ENCODE peak calls at places on chromosomes 11 and 22, in ten cellular contexts. J, Q, A, U, I, S, P, N, D and G are unnamed samples. For H3K27me3, the result is how much of the 10 kb centered on the place peaks cover.

GRCh38 chr11:37264060-37264459 is 666.0 kb upstream of the RAG2 start:
- DNase-seq in S (no peak), I (no peak), D (no peak), N (no peak), Q (no peak), A (no peak), P (no peak), J (no peak), U (no peak), G (no peak)

GRCh38 chr11:7019500-7020182 is 505 bp downstream of the ZNF214 start:
- DNase-seq in A (no peak), P (peak), U (peak), S (peak), N (peak), Q (peak), J (no peak), I (peak), D (no peak), G (no peak)

GRCh38 chr11:70471254-70471653 is 72.9 kb downstream of the CTTN start:
- DNase-seq in N (no peak), A (no peak), P (no peak), S (peak), D (no peak), J (no peak), Q (no peak), U (no peak), I (peak), G (no peak)

GRCh38 chr11:122650619-122651018 is 4.9 kb upstream of the UBASH3B start:
- DNase-seq in I (no peak), U (no peak), D (no peak), Q (no peak), P (no peak), S (no peak), A (no peak), N (no peak), J (no peak), G (no peak)

GRCh38 chr11:74417379-74417804 is 19.2 kb upstream of the PGM2L1 start:
- DNase-seq in P (no peak), I (no peak), J (no peak), Q (peak), A (no peak), N (no peak), U (no peak), D (no peak), S (no peak), G (peak)

GRCh38 chr11:94740975-94741707 is 27.0 kb upstream of the AMOTL1 start:
- DNase-seq in S (peak), J (no peak), I (peak), Q (peak), D (no peak), P (no peak), N (peak), U (peak), A (peak), G (no peak)

GRCh38 chr22:47030881-47031627 is 268.6 kb downstream of the TBC1D22A start:
- DNase-seq in A (no peak), I (no peak), J (no peak), Q (no peak), U (no peak), D (no peak), N (no peak), S (no peak), P (peak), G (no peak)

GRCh38 chr11:4704054-4704789 is at the start of gene MMP26:
- DNase-seq in U (no peak), A (no peak), S (no peak), I (no peak), J (no peak), N (no peak), D (no peak), Q (peak), P (no peak), G (no peak)

GRCh38 chr22:29336751-29337490 is 21.4 kb upstream of the RASL10A start:
- DNase-seq in J (no peak), S (no peak), N (no peak), A (no peak), Q (no peak), I (no peak), U (peak), D (no peak), P (no peak), G (no peak)

GRCh38 chr11:94649254-94649653 is 82.1 kb downstream of the PIWIL4 start:
- DNase-seq in D (no peak), S (no peak), A (no peak), P (no peak), J (no peak), U (no peak), N (no peak), Q (no peak), I (no peak), G (no peak)

GRCh38 chr22:20636075-20636812 is 128.8 kb downstream of the MED15 start:
- DNase-seq in J (no peak), Q (no peak), D (no peak), N (no peak), P (no peak), U (no peak), S (no peak), A (no peak), I (no peak), G (no peak)

DNA sequence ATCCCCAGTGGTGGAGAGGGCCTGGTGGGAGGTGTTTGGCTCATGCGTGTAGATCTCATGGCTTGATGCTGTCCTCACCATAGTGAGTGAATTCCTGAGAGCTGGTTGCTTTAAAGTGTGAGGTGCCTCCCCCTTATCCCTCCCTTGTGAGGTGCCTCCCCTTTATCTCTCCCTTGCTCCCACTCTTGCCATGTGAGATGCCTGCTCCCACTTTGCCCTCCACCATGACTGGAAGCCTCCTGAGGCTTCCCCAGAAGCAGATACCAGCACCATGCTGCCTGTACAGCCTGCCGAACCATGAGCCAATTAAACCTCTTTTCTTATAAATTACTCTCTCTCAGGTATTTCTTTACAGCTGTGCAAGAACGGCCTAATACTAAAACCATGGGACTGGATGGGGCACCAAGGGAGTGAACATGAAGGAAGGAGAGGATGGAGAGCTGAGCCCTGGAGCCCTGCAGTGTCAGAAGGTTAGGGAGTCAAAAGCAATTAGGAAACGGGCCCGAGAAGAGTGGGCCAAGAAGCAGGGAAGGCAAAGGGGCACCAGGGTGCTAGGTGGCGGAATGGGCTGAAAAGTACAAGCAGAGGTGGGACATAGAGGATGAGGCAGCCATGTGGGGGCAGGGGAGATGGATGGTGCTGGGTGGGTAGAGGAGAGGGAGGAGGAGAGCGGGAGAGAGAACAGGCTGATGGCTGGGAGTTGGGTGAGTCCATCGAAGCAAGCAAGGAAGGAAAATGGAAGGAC is 9.4 kb downstream of the IFITM10 start:
- DNase-seq in J (no peak), D (no peak), S (no peak), A (no peak), U (no peak), P (no peak), I (no peak), N (no peak), Q (no peak), G (no peak)
- H3K27me3 ChIP-seq in J (under half), D (under half), S (under half), A (under half), U (under half), P (under half), I (under half), N (under half), Q (under half), G (under half)

DNA sequence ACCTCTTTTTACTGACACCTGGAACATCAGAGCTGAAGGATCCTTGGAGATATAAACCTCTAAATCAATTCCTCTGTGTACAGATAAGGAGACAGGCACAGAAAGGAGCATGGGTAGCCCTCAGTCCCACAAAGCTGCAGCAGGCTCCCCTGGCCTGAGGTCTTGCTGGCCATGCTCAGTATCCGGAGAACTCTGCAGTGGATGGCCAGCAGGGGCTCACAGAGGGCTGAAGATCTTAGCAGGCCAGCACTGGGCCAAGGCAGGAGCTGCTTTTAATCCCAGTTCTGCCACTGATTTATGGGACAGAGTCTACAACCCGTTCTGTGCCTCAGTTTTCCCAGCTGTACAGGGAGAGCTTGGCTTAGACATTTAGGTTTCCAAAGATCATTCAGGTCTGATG is 52.6 kb upstream of the LRRC32 start:
- DNase-seq in I (no peak), Q (no peak), D (no peak), N (no peak), U (no peak), P (no peak), J (no peak), S (no peak), A (no peak), G (no peak)
- TF ChIP-seq CTCF in I (peak), Q (no peak), D (no peak), N (no peak), U (no peak), P (no peak), J (no peak), S (no peak), A (peak), G (no peak)

GRCh38 chr11:108589136-108589535 is 4.4 kb downstream of the EXPH5 start:
- DNase-seq in S (no peak), P (no peak), Q (no peak), J (no peak), U (no peak), A (no peak), D (no peak), I (no peak), N (no peak), G (no peak)

GRCh38 chr11:108586600-108586999 is 7.0 kb downstream of the EXPH5 start:
- DNase-seq in P (no peak), I (no peak), Q (no peak), S (no peak), U (no peak), N (no peak), J (no peak), A (no peak), D (no peak), G (no peak)

GRCh38 chr11:108584973-108585372 is 8.6 kb downstream of the EXPH5 start:
- DNase-seq in Q (no peak), P (no peak), D (no peak), U (no peak), S (no peak), A (no peak), I (no peak), J (no peak), N (no peak), G (no peak)

GRCh38 chr11:108588287-108588686 is 5.3 kb downstream of the EXPH5 start:
- DNase-seq in U (no peak), I (no peak), N (no peak), Q (no peak), A (no peak), D (no peak), P (no peak), J (no peak), S (no peak), G (no peak)

GRCh38 chr11:108587109-108587508 is 6.5 kb downstream of the EXPH5 start:
- DNase-seq in P (no peak), I (no peak), J (peak), S (no peak), N (no peak), D (no peak), Q (no peak), A (no peak), U (no peak), G (no peak)
- H3K27me3 ChIP-seq in P (under half), I (under half), J (under half), S (under half), N (under half), D (under half), Q (under half), A (under half), U (under half), G (under half)

DNA sequence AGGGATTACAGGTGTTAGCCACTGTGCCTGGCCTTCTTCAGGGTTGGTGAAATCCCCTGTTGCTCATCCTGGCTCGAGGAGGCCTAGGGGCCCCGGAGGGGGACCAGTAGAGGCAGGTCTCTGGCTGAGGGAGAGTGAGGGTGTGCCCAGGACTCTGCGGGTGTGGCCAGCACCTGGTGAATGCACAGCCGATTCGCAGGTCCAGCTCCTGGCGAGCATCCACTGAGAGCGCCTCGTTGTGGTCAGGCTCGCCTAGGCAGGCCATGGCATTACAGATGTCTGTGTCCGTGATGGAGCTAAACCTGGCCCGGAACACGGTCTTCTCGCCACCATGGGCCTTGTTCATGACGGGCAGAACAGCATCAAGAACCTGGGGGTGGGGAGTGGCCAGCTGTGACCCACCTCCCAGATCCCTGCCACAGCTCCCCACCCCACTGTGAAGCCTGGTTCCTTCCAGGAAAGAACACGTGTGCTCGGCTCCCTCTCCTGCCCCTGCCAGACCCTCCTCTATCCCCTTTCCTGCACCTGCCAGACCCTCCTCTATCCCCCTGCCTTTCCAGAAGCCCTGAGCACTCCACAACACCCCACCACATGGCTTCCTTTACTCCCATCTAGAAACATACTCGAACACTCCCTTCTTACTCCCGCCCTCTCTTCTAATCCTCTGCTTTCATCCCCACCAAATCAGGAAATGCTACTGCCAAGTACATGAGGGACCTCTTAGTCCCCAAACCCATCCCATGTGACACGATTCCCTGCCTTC is 12.4 kb downstream of the TOP3B start:
- DNase-seq in S (no peak), A (no peak), Q (no peak), J (no peak), N (no peak), D (no peak), P (peak), U (no peak), I (no peak), G (no peak)
- TF ChIP-seq CTCF in S (no peak), A (no peak), Q (no peak), J (no peak), N (no peak), D (no peak), P (no peak), U (no peak), I (no peak), G (no peak)

GRCh38 chr11:20479399-20479974 is 92.0 kb downstream of the PRMT3 start:
- DNase-seq in I (no peak), N (no peak), A (no peak), Q (no peak), D (no peak), U (no peak), P (no peak), S (no peak), J (no peak), G (no peak)
- H3K27me3 ChIP-seq in I (under half), N (under half), A (under half), Q (under half), D (under half), U (under half), P (under half), S (under half), J (under half), G (under half)

GRCh38 chr11:26551186-26551801 is 20.8 kb downstream of the MUC15 start:
- DNase-seq in A (no peak), P (no peak), J (no peak), S (peak), U (no peak), Q (no peak), N (no peak), D (no peak), I (no peak), G (no peak)
- TF ChIP-seq CTCF in A (peak), P (no peak), J (peak), S (peak), U (no peak), Q (peak), N (no peak), D (no peak), I (peak), G (peak)

GRCh38 chr11:29017941-29018340 is 909.8 kb downstream of the METTL15 start:
- DNase-seq in P (no peak), U (no peak), N (no peak), D (no peak), J (no peak), S (no peak), I (no peak), A (no peak), Q (no peak), G (no peak)

GRCh38 chr11:29024386-29024785 is 916.2 kb downstream of the METTL15 start:
- DNase-seq in S (no peak), A (no peak), Q (no peak), U (no peak), I (peak), D (no peak), N (no peak), P (no peak), J (no peak), G (no peak)

GRCh38 chr11:29022676-29023075 is 914.5 kb downstream of the METTL15 start:
- DNase-seq in S (no peak), U (no peak), A (no peak), N (no peak), Q (no peak), P (no peak), I (no peak), J (no peak), D (no peak), G (no peak)

GRCh38 chr11:29019960-29020683 is 911.9 kb downstream of the METTL15 start:
- DNase-seq in N (no peak), Q (no peak), S (peak), I (peak), U (no peak), A (no peak), D (no peak), P (no peak), J (no peak), G (no peak)

GRCh38 chr11:29018631-29019030 is 910.4 kb downstream of the METTL15 start:
- DNase-seq in N (no peak), P (no peak), A (peak), U (no peak), D (no peak), J (no peak), S (peak), Q (no peak), I (peak), G (peak)
- H3K27me3 ChIP-seq in N (under half), P (under half), A (under half), U (under half), D (under half), J (under half), S (under half), Q (under half), I (under half), G (under half)

GRCh38 chr22:35548762-35549106 is 8.1 kb downstream of the RASD2 start:
- DNase-seq in A (no peak), U (no peak), I (no peak), S (no peak), J (no peak), N (no peak), P (no peak), Q (no peak), D (no peak), G (no peak)
- TF ChIP-seq CTCF in A (no peak), U (no peak), I (no peak), S (peak), J (no peak), N (no peak), P (no peak), Q (no peak), D (no peak), G (no peak)

GRCh38 chr11:114061053-114062049 is 1.8 kb downstream of the ZBTB16 start:
- DNase-seq in P (peak), U (peak), I (no peak), N (no peak), D (no peak), Q (peak), J (no peak), S (peak), A (no peak), G (no peak)

GRCh38 chr11:114058871-114059277 is 637 bp upstream of the ZBTB16 start:
- DNase-seq in N (no peak), S (peak), Q (peak), I (no peak), P (no peak), J (no peak), A (no peak), U (no peak), D (no peak), G (no peak)

GRCh38 chr11:114059278-114059983 is at the start of gene ZBTB16:
- DNase-seq in S (peak), J (no peak), P (peak), D (peak), A (no peak), I (no peak), Q (peak), U (peak), N (peak), G (no peak)

GRCh38 chr11:114059984-114060401 is 482 bp downstream of the ZBTB16 start:
- DNase-seq in Q (peak), S (peak), U (peak), J (no peak), N (peak), D (no peak), I (no peak), P (no peak), A (no peak), G (no peak)

GRCh38 chr11:114060402-114061052 is 1.0 kb downstream of the ZBTB16 start:
- DNase-seq in A (no peak), J (peak), Q (peak), P (peak), I (no peak), U (peak), S (peak), N (peak), D (no peak), G (no peak)
- H3K27me3 ChIP-seq in A (under half), J (under half), Q (under half), P (under half), I (half or more), U (under half), S (half or more), N (under half), D (under half), G (under half)